ENCODE peak calls at places on chromosome 4, in five cellular contexts. One of them, this sample, is unnamed.

GRCh38 chr4:53490965-53491622 is 100.2 kb downstream of the LNX1 start:
- DNase-seq in K562: peak
- DNase-seq in H1: no peak
- DNase-seq in GM12878: no peak
- DNase-seq in HepG2: peak
- DNase-seq in this sample: peak

GRCh38 chr4:86054676-86055075 is 305.2 kb downstream of the MAPK10 start:
- DNase-seq in GM12878: no peak
- DNase-seq in H1: no peak
- DNase-seq in K562: no peak
- DNase-seq in HepG2: no peak
- DNase-seq in this sample: no peak

GRCh38 chr4:184854673-184855072 is 28.9 kb upstream of the ACSL1 start:
- DNase-seq in GM12878: no peak
- DNase-seq in K562: peak
- DNase-seq in HepG2: no peak
- DNase-seq in H1: no peak
- DNase-seq in this sample: no peak

GRCh38 chr4:119210760-119211159 is 1.8 kb upstream of the USP53 start:
- DNase-seq in K562: no peak
- DNase-seq in H1: no peak
- DNase-seq in GM12878: no peak
- DNase-seq in HepG2: no peak
- DNase-seq in this sample: no peak

GRCh38 chr4:8756816-8757215 is 114.8 kb downstream of the HMX1 start:
- DNase-seq in HepG2: no peak
- DNase-seq in H1: no peak
- DNase-seq in K562: no peak
- DNase-seq in GM12878: no peak
- DNase-seq in this sample: no peak

GRCh38 chr4:183342541-183343533 is 20.6 kb upstream of the CLDN24 start:
- DNase-seq in HepG2: no peak
- DNase-seq in GM12878: no peak
- DNase-seq in K562: no peak
- DNase-seq in H1: no peak
- DNase-seq in this sample: no peak

GRCh38 chr4:24768604-24769003 is 26.8 kb upstream of the SOD3 start:
- DNase-seq in K562: no peak
- DNase-seq in GM12878: no peak
- DNase-seq in H1: no peak
- DNase-seq in HepG2: no peak
- DNase-seq in this sample: no peak

GRCh38 chr4:140152760-140153418 is 1.1 kb downstream of the MAML3 start:
- DNase-seq in H1: no peak
- DNase-seq in K562: peak
- DNase-seq in HepG2: no peak
- DNase-seq in GM12878: no peak
- DNase-seq in this sample: no peak

GRCh38 chr4:8365353-8365752 is 75.2 kb downstream of the ACOX3 start:
- DNase-seq in K562: no peak
- DNase-seq in H1: no peak
- DNase-seq in HepG2: no peak
- DNase-seq in GM12878: no peak
- DNase-seq in this sample: no peak

GRCh38 chr4:7301846-7302630 is 109.7 kb downstream of the SORCS2 start:
- DNase-seq in K562: no peak
- DNase-seq in H1: no peak
- DNase-seq in HepG2: no peak
- DNase-seq in GM12878: no peak
- DNase-seq in this sample: no peak

GRCh38 chr4:52995341-52996030 is 133.4 kb downstream of the RASL11B start:
- DNase-seq in HepG2: no peak
- DNase-seq in H1: no peak
- DNase-seq in GM12878: no peak
- DNase-seq in K562: no peak
- DNase-seq in this sample: no peak

GRCh38 chr4:187017156-187017555 is 293.5 kb upstream of the FAT1 start:
- DNase-seq in HepG2: no peak
- DNase-seq in GM12878: no peak
- DNase-seq in H1: no peak
- DNase-seq in K562: no peak
- DNase-seq in this sample: no peak

GRCh38 chr4:96531836-96532235 is 691.9 kb downstream of the PDHA2 start:
- DNase-seq in GM12878: no peak
- DNase-seq in H1: no peak
- DNase-seq in K562: no peak
- DNase-seq in HepG2: no peak
- DNase-seq in this sample: no peak

GRCh38 chr4:40055379-40055872 is 1.2 kb upstream of the N4BP2 start:
- DNase-seq in H1: no peak
- DNase-seq in HepG2: peak
- DNase-seq in GM12878: peak
- DNase-seq in K562: peak
- DNase-seq in this sample: no peak

GRCh38 chr4:182840108-182840507 is 77.1 kb downstream of the DCTD start:
- DNase-seq in HepG2: no peak
- DNase-seq in K562: no peak
- DNase-seq in GM12878: no peak
- DNase-seq in H1: no peak
- DNase-seq in this sample: no peak

GRCh38 chr4:75907956-75908355 is 5.7 kb upstream of the PPEF2 start:
- DNase-seq in H1: no peak
- DNase-seq in GM12878: no peak
- DNase-seq in HepG2: no peak
- DNase-seq in K562: no peak
- DNase-seq in this sample: no peak

GRCh38 chr4:173556398-173557131 is 26.5 kb upstream of the HAND2 start:
- DNase-seq in GM12878: no peak
- DNase-seq in K562: no peak
- DNase-seq in H1: no peak
- DNase-seq in HepG2: no peak
- DNase-seq in this sample: no peak

GRCh38 chr4:110005461-110006056 is 92.9 kb downstream of the EGF start:
- DNase-seq in K562: peak
- DNase-seq in GM12878: peak
- DNase-seq in H1: no peak
- DNase-seq in HepG2: peak
- DNase-seq in this sample: peak

GRCh38 chr4:111847256-111848108 is 297.8 kb upstream of the FAM241A start:
- DNase-seq in H1: no peak
- DNase-seq in GM12878: no peak
- DNase-seq in K562: no peak
- DNase-seq in HepG2: peak
- DNase-seq in this sample: no peak

GRCh38 chr4:76252271-76252653 is 741 bp downstream of the FAM47E start:
- DNase-seq in GM12878: no peak
- DNase-seq in H1: no peak
- DNase-seq in HepG2: no peak
- DNase-seq in K562: no peak
- DNase-seq in this sample: no peak

GRCh38 chr4:67687639-67688038 is 13.3 kb downstream of the UBA6 start:
- DNase-seq in K562: no peak
- DNase-seq in GM12878: no peak
- DNase-seq in H1: no peak
- DNase-seq in HepG2: no peak
- DNase-seq in this sample: no peak

GRCh38 chr4:128566688-128567087 is 242.8 kb upstream of the JADE1 start:
- DNase-seq in HepG2: no peak
- DNase-seq in K562: no peak
- DNase-seq in GM12878: no peak
- DNase-seq in H1: no peak
- DNase-seq in this sample: no peak

GRCh38 chr4:77994194-77994721 is 62.9 kb upstream of the FRAS1 start:
- DNase-seq in HepG2: peak
- DNase-seq in GM12878: no peak
- DNase-seq in H1: peak
- DNase-seq in K562: peak
- DNase-seq in this sample: peak

GRCh38 chr4:118865091-118865708 is 23.5 kb upstream of the SYNPO2 start:
- DNase-seq in GM12878: no peak
- DNase-seq in K562: peak
- DNase-seq in H1: no peak
- DNase-seq in HepG2: peak
- DNase-seq in this sample: peak

GRCh38 chr4:42331914-42332368 is 65.3 kb upstream of the SHISA3 start:
- DNase-seq in HepG2: no peak
- DNase-seq in H1: no peak
- DNase-seq in GM12878: no peak
- DNase-seq in K562: no peak
- DNase-seq in this sample: peak

GRCh38 chr4:137981277-137981676 is 260.9 kb downstream of the SLC7A11 start:
- DNase-seq in GM12878: no peak
- DNase-seq in HepG2: no peak
- DNase-seq in H1: no peak
- DNase-seq in K562: peak
- DNase-seq in this sample: peak

GRCh38 chr4:8067274-8067936 is 91.2 kb downstream of the ABLIM2 start:
- DNase-seq in HepG2: no peak
- DNase-seq in H1: no peak
- DNase-seq in GM12878: no peak
- DNase-seq in K562: no peak
- DNase-seq in this sample: no peak

GRCh38 chr4:4397441-4397819 is 10.5 kb downstream of the NSG1 start:
- DNase-seq in K562: no peak
- DNase-seq in H1: no peak
- DNase-seq in HepG2: no peak
- DNase-seq in GM12878: no peak
- DNase-seq in this sample: no peak
- TF ChIP-seq CEBPB in K562: no peak
- TF ChIP-seq CEBPB in H1: no peak
- TF ChIP-seq CEBPB in HepG2: no peak
- TF ChIP-seq CEBPB in GM12878: no peak
- TF ChIP-seq CEBPB in this sample: no peak

GRCh38 chr4:108762559-108763225 is at the start of gene ETNPPL:
- DNase-seq in H1: peak
- DNase-seq in K562: no peak
- DNase-seq in GM12878: no peak
- DNase-seq in HepG2: peak
- DNase-seq in this sample: no peak
- TF ChIP-seq YY1 in H1: no peak
- TF ChIP-seq YY1 in K562: no peak
- TF ChIP-seq YY1 in GM12878: no peak
- TF ChIP-seq YY1 in HepG2: no peak
- TF ChIP-seq YY1 in this sample: no peak

GRCh38 chr4:163525982-163526381 is 31.5 kb downstream of the TMA16 start:
- DNase-seq in K562: no peak
- DNase-seq in H1: no peak
- DNase-seq in GM12878: no peak
- DNase-seq in HepG2: no peak
- DNase-seq in this sample: no peak

GRCh38 chr4:163527172-163527571 is 32.7 kb downstream of the TMA16 start:
- DNase-seq in HepG2: no peak
- DNase-seq in GM12878: no peak
- DNase-seq in K562: no peak
- DNase-seq in H1: no peak
- DNase-seq in this sample: no peak

GRCh38 chr4:163528618-163529017 is 34.1 kb downstream of the TMA16 start:
- DNase-seq in K562: no peak
- DNase-seq in H1: no peak
- DNase-seq in GM12878: no peak
- DNase-seq in HepG2: no peak
- DNase-seq in this sample: no peak

GRCh38 chr4:163523791-163524365 is 29.4 kb downstream of the TMA16 start:
- DNase-seq in HepG2: no peak
- DNase-seq in GM12878: no peak
- DNase-seq in K562: no peak
- DNase-seq in H1: no peak
- DNase-seq in this sample: no peak
- TF ChIP-seq CEBPB in HepG2: no peak
- TF ChIP-seq CEBPB in GM12878: no peak
- TF ChIP-seq CEBPB in K562: no peak
- TF ChIP-seq CEBPB in H1: no peak
- TF ChIP-seq CEBPB in this sample: no peak

DNA sequence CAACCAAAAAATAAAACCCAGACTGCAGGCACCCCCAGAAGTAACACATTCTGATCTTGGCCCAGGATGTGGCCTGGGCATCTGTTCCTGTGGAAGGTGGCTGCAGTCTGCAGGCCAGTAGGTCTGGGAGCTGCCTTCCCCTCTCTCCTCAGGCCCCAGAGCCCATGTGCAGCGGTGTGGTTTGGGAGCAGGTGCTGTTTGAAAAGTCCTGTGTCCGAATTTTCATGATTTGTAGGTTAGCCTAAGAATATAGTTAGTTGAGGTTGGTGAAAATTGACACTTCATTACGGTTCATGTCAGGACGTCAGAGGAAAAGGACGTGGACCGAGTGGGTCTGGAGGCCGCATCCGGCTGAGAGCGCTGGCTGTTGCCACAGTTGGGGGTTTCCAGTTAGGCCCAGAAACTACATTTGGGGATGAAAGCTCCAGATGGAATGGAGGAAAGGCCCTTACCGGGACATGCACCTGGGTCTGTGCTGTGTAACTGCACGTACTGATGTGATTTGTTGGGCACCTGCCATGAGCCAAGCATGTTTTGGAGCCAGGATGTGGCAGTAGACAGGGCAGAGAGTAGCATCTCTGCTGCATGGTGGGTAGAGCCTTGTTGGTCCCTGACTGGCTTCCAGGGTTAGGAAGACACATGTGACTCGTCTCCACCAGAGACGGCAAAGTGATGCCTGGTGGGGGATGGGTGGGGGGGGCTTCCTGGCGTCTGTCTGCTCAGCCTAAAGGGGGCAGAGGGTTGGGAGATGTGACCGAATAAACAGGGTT is 21.7 kb upstream of the HGFAC start:
- DNase-seq in H1: no peak
- DNase-seq in GM12878: no peak
- DNase-seq in K562: no peak
- DNase-seq in HepG2: no peak
- DNase-seq in this sample: no peak
- TF ChIP-seq YY1 in H1: no peak
- TF ChIP-seq YY1 in GM12878: no peak
- TF ChIP-seq YY1 in K562: no peak
- TF ChIP-seq YY1 in HepG2: no peak
- TF ChIP-seq YY1 in this sample: no peak

GRCh38 chr4:169330811-169331210 is 60.1 kb upstream of the SH3RF1 start:
- DNase-seq in H1: no peak
- DNase-seq in K562: no peak
- DNase-seq in HepG2: no peak
- DNase-seq in GM12878: no peak
- DNase-seq in this sample: no peak
- TF ChIP-seq CEBPB in H1: no peak
- TF ChIP-seq CEBPB in K562: no peak
- TF ChIP-seq CEBPB in HepG2: no peak
- TF ChIP-seq CEBPB in GM12878: no peak
- TF ChIP-seq CEBPB in this sample: no peak

GRCh38 chr4:57074753-57075152 is 35.4 kb downstream of the IGFBP7 start:
- DNase-seq in HepG2: no peak
- DNase-seq in GM12878: no peak
- DNase-seq in K562: no peak
- DNase-seq in H1: no peak
- DNase-seq in this sample: no peak
- TF ChIP-seq YY1 in HepG2: no peak
- TF ChIP-seq YY1 in GM12878: no peak
- TF ChIP-seq YY1 in K562: no peak
- TF ChIP-seq YY1 in H1: no peak
- TF ChIP-seq YY1 in this sample: no peak

GRCh38 chr4:3314706-3315260 is 22.0 kb downstream of the RGS12 start:
- DNase-seq in GM12878: no peak
- DNase-seq in HepG2: no peak
- DNase-seq in H1: no peak
- DNase-seq in K562: no peak
- DNase-seq in this sample: no peak
- TF ChIP-seq CEBPB in GM12878: no peak
- TF ChIP-seq CEBPB in HepG2: no peak
- TF ChIP-seq CEBPB in H1: no peak
- TF ChIP-seq CEBPB in K562: no peak
- TF ChIP-seq CEBPB in this sample: no peak

GRCh38 chr4:73520821-73521220 is 39.3 kb downstream of the AFM start:
- DNase-seq in H1: peak
- DNase-seq in K562: no peak
- DNase-seq in GM12878: no peak
- DNase-seq in HepG2: no peak
- DNase-seq in this sample: no peak
- TF ChIP-seq YY1 in H1: peak
- TF ChIP-seq YY1 in K562: no peak
- TF ChIP-seq YY1 in GM12878: no peak
- TF ChIP-seq YY1 in HepG2: no peak
- TF ChIP-seq YY1 in this sample: no peak